ENCODE peak calls at places on chromosomes 6 and 20, in four cellular contexts. V, M, L and Q are unnamed samples.

GRCh38 chr6:715709-716450 is 22.9 kb upstream of the EXOC2 start:
- DNase-seq in V (no peak), L (no peak), M (no peak), Q (no peak)

GRCh38 chr20:4471221-4471620 is 250.5 kb upstream of the PRND start:
- DNase-seq in M (no peak), V (no peak), L (no peak), Q (peak; percentile 15)

GRCh38 chr20:10074513-10074912 is 39.7 kb downstream of the ANKEF1 start:
- DNase-seq in L (no peak), M (no peak), V (no peak), Q (peak; percentile 87)

GRCh38 chr20:5397418-5397817 is 80.7 kb upstream of the PROKR2 start:
- DNase-seq in M (no peak), V (no peak), L (no peak), Q (no peak)

GRCh38 chr6:41059569-41059968 is 6.6 kb downstream of the APOBEC2 start:
- DNase-seq in M (no peak), L (no peak), V (no peak), Q (peak; percentile 49)

GRCh38 chr20:32183947-32184635 is 23.5 kb downstream of the PLAGL2 start:
- DNase-seq in V (no peak), M (peak; percentile 31), L (no peak), Q (no peak)

GRCh38 chr6:42340516-42340915 is 111.2 kb downstream of the TRERF1 start:
- DNase-seq in V (no peak), M (no peak), L (no peak), Q (no peak)

GRCh38 chr6:81609736-81610135 is 142.7 kb downstream of the TENT5A start:
- DNase-seq in V (no peak), M (no peak), L (no peak), Q (no peak)

GRCh38 chr6:44020148-44020547 is 107.1 kb downstream of the MRPL14 start:
- DNase-seq in M (no peak), V (no peak), L (no peak), Q (peak; percentile 95)

GRCh38 chr6:1729133-1729751 is 119.5 kb downstream of the FOXC1 start:
- DNase-seq in M (no peak), L (no peak), V (no peak), Q (no peak)

GRCh38 chr20:8646716-8647115 is 422.2 kb upstream of the PLCB4 start:
- DNase-seq in L (no peak), M (no peak), V (no peak), Q (peak; percentile 74)

GRCh38 chr6:54847799-54848597 is 1.4 kb downstream of the FAM83B start:
- DNase-seq in M (no peak), L (no peak), V (no peak), Q (peak; percentile 6)

GRCh38 chr6:43509984-43510826 is at the start of gene LRRC73:
- DNase-seq in M (peak; percentile 94), L (peak; percentile 84), V (no peak), Q (peak; percentile 79)

GRCh38 chr6:89986650-89987074 is 92.4 kb downstream of the GJA10 start:
- DNase-seq in L (no peak), M (no peak), V (no peak), Q (no peak)

GRCh38 chr6:22008248-22008836 is 288.5 kb downstream of the PRL start:
- DNase-seq in V (no peak), M (no peak), L (no peak), Q (no peak)

GRCh38 chr6:32196682-32197616 is 4.5 kb upstream of the GPSM3 start:
- DNase-seq in V (no peak), L (peak; percentile 53), M (no peak), Q (peak; percentile 12)

GRCh38 chr20:1882026-1882425 is 13.2 kb upstream of the SIRPA start:
- DNase-seq in V (no peak), M (no peak), L (no peak), Q (no peak)

GRCh38 chr6:116572162-116572561 is 858 bp downstream of the RWDD1 start:
- DNase-seq in L (peak; percentile 23), V (no peak), M (peak; percentile 50), Q (peak; percentile 47)

GRCh38 chr20:4082406-4083102 is 67.2 kb upstream of the RNF24 start:
- DNase-seq in M (peak; percentile 64), V (no peak), L (peak; percentile 55), Q (peak; percentile 88)

GRCh38 chr6:134814076-134814709 is 135.7 kb downstream of the ALDH8A1 start:
- DNase-seq in L (no peak), V (no peak), M (no peak), Q (no peak)

GRCh38 chr6:26416288-26416687 is 14.2 kb downstream of the BTN3A1 start:
- DNase-seq in L (no peak), M (no peak), V (no peak), Q (no peak)

GRCh38 chr20:6142348-6142993 is 19.6 kb upstream of the FERMT1 start:
- DNase-seq in V (peak; percentile 40), L (peak; percentile 49), M (peak; percentile 55), Q (peak; percentile 82)

GRCh38 chr6:12603711-12604049 is 112.9 kb upstream of the PHACTR1 start:
- DNase-seq in L (no peak), V (no peak), M (no peak), Q (no peak)

GRCh38 chr6:12598919-12599318 is 117.6 kb upstream of the PHACTR1 start:
- DNase-seq in V (no peak), M (no peak), L (no peak), Q (no peak)

GRCh38 chr6:12602951-12603710 is 113.4 kb upstream of the PHACTR1 start:
- DNase-seq in V (peak; percentile 57), L (peak; percentile 13), M (no peak), Q (peak; percentile 95)

GRCh38 chr6:12601881-12602280 is 114.7 kb upstream of the PHACTR1 start:
- DNase-seq in L (peak; percentile 19), V (no peak), M (no peak), Q (peak; percentile 91)

GRCh38 chr6:12602342-12602741 is 114.2 kb upstream of the PHACTR1 start:
- DNase-seq in L (no peak), V (no peak), M (no peak), Q (peak; percentile 65)
- H3K4me3 ChIP-seq in L (no peak overlapping the region), V (no peak overlapping the region), M (no peak overlapping the region), Q (no peak overlapping the region)

GRCh38 chr20:36207602-36208001 is 28.7 kb upstream of the AAR2 start:
- DNase-seq in V (no peak), L (no peak), M (no peak), Q (no peak)

GRCh38 chr20:36213362-36213761 is 22.9 kb upstream of the AAR2 start:
- DNase-seq in V (no peak), M (no peak), L (no peak), Q (no peak)

GRCh38 chr20:36208257-36208656 is 28.0 kb upstream of the AAR2 start:
- DNase-seq in L (no peak), V (no peak), M (no peak), Q (no peak)

GRCh38 chr20:36209921-36210320 is 26.4 kb upstream of the AAR2 start:
- DNase-seq in M (no peak), L (no peak), V (no peak), Q (no peak)

DNA sequence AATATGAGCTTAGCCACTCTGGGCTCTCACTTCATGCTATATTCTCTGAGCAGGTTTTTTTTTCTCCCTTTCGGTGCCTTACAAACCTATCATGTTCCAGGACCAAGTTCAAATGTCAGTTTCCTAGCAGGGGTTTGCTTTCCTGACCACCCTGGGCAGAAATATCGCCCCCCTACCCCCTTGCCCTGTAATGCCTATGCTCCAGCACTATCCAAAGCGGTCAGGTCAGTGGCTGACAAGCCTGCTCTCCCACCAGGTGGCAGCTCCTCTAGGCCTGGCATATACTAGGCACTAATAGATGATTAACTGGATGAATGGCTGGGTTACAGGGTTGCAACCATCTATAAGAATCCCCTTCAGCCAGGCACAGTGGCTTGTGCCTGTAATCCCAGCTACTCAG is 25.7 kb upstream of the AAR2 start:
- DNase-seq in L (no peak), V (no peak), M (no peak), Q (no peak)
- TF ChIP-seq CTCF in L (no peak), V (peak; percentile 5), M (peak; percentile 26), Q (no peak)

DNA sequence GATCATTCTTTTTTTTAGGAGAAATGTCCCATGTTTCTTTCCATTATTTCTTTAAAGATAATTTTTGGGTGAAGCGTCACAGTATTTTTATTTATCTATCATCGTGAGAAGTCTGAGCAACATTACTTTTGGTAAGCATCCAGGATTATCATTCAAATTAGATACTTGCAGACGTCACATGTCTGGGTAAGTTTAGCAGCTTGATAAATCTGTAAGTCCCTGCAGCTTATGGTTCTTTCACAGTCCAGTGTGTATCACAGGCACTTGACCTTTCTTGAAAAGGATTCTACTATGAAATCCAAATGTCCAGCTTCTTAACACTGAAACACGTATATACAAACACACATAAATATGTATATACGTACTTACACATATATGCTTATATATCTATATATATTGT is 359.4 kb downstream of the ESR1 start:
- DNase-seq in L (no peak), M (no peak), V (no peak), Q (no peak)
- H3K4me3 ChIP-seq in L (peak overlapping the region; percentile 46), M (no peak overlapping the region), V (no peak overlapping the region), Q (no peak overlapping the region)

GRCh38 chr6:8710668-8711431 is 275.5 kb upstream of the SLC35B3 start:
- DNase-seq in L (no peak), M (no peak), V (no peak), Q (no peak)

GRCh38 chr6:8703059-8703458 is 267.7 kb upstream of the SLC35B3 start:
- DNase-seq in V (no peak), L (no peak), M (no peak), Q (no peak)

GRCh38 chr6:8707369-8707768 is 272.0 kb upstream of the SLC35B3 start:
- DNase-seq in L (no peak), V (no peak), M (no peak), Q (no peak)

GRCh38 chr6:8705435-8706020 is 270.2 kb upstream of the SLC35B3 start:
- DNase-seq in V (no peak), M (no peak), L (no peak), Q (no peak)

GRCh38 chr6:8707956-8708772 is 272.8 kb upstream of the SLC35B3 start:
- DNase-seq in L (no peak), V (peak; percentile 73), M (peak; percentile 88), Q (no peak)
- TF ChIP-seq CTCF in L (no peak), V (peak; percentile 61), M (peak; percentile 66), Q (no peak)

GRCh38 chr6:119313937-119314893 is 35.3 kb downstream of the MAN1A1 start:
- DNase-seq in V (no peak), M (no peak), L (no peak), Q (no peak)

GRCh38 chr6:119311514-119312142 is 37.9 kb downstream of the MAN1A1 start:
- DNase-seq in M (no peak), L (no peak), V (no peak), Q (no peak)

GRCh38 chr6:119310486-119311036 is 39.0 kb downstream of the MAN1A1 start:
- DNase-seq in L (no peak), M (no peak), V (no peak), Q (peak; percentile 20)

GRCh38 chr6:119312875-119313338 is 36.7 kb downstream of the MAN1A1 start:
- DNase-seq in M (no peak), L (no peak), V (no peak), Q (no peak)

GRCh38 chr6:119312441-119312840 is 37.1 kb downstream of the MAN1A1 start:
- DNase-seq in L (no peak), V (no peak), M (no peak), Q (no peak)
- H3K4me3 ChIP-seq in L (no peak overlapping the region), V (no peak overlapping the region), M (no peak overlapping the region), Q (no peak overlapping the region)

GRCh38 chr6:104003803-104004516 is 855.8 kb downstream of the HACE1 start:
- DNase-seq in V (no peak), M (no peak), L (no peak), Q (no peak)
- TF ChIP-seq CTCF in V (peak; percentile 33), M (peak; percentile 28), L (no peak), Q (no peak)

GRCh38 chr20:47021850-47022249 is 127.2 kb downstream of the EYA2 start:
- DNase-seq in L (no peak), V (no peak), M (no peak), Q (no peak)
- H3K4me3 ChIP-seq in L (no peak overlapping the region), V (no peak overlapping the region), M (no peak overlapping the region), Q (no peak overlapping the region)